ENCODE peak calls at places on chromosomes 12 and 14, in four cellular contexts. A is H7; D is AG08396; M is stimulated activated naive CD8-positive, alpha-beta T cell treated with anti-CD3 and anti-CD28 coated beads, Interleukin-15, Interleukin-2, amounts not matched to agents 100 U/mL and 50 U/mL, for 24 hours. B is an unnamed sample.

GRCh38 chr12:51692016-51692415 is 101.0 kb downstream of the SCN8A start:
- DNase-seq in M (no peak), D (no peak), A (no peak), B (no peak)

GRCh38 chr12:123900898-123901376 is 71.7 kb downstream of the CCDC92 start:
- DNase-seq in M (peak), D (no peak), A (peak), B (no peak)

GRCh38 chr14:53019391-53019790 is 68.5 kb upstream of the FERMT2 start:
- DNase-seq in M (no peak), A (no peak), D (peak), B (no peak)

GRCh38 chr14:100305446-100306255 is 593 bp downstream of the SLC25A29 start:
- DNase-seq in A (peak), D (peak), M (peak), B (no peak)

GRCh38 chr12:98172304-98172703 is 343.1 kb upstream of the TMPO start:
- DNase-seq in A (no peak), M (no peak), D (no peak), B (no peak)

GRCh38 chr12:24470050-24470449 is 478.9 kb downstream of the BCAT1 start:
- DNase-seq in A (no peak), M (no peak), D (peak), B (no peak)

GRCh38 chr14:50829472-50830043 is 1.4 kb downstream of the NIN start:
- DNase-seq in D (no peak), M (no peak), A (peak), B (no peak)

GRCh38 chr12:79778802-79779201 is 88.0 kb upstream of the PAWR start:
- DNase-seq in A (no peak), D (no peak), M (no peak), B (no peak)

GRCh38 chr14:61505815-61506809 is 184.7 kb downstream of the PRKCH start:
- DNase-seq in M (peak), A (no peak), D (no peak), B (no peak)

GRCh38 chr12:132429122-132429931 is 60.6 kb upstream of the FBRSL1 start:
- DNase-seq in M (no peak), D (no peak), A (peak), B (no peak)

GRCh38 chr14:29370024-29370423 is 557.6 kb downstream of the PRKD1 start:
- DNase-seq in D (no peak), M (no peak), A (no peak), B (no peak)

GRCh38 chr12:16588812-16589211 is 17.1 kb downstream of the LMO3 start:
- DNase-seq in D (no peak), M (no peak), A (no peak), B (no peak)

GRCh38 chr12:115223322-115223721 is 539.3 kb upstream of the TBX3 start:
- DNase-seq in A (no peak), M (no peak), D (peak), B (no peak)

GRCh38 chr14:100734031-100734990 is 7.6 kb downstream of the DLK1 start:
- DNase-seq in M (no peak), D (no peak), A (peak), B (peak)

GRCh38 chr12:46177842-46178608 is 90.8 kb downstream of the SLC38A1 start:
- DNase-seq in D (no peak), M (no peak), A (no peak), B (no peak)

GRCh38 chr12:68007023-68007422 is 17.8 kb downstream of the IFNG-AS1 start:
- DNase-seq in A (no peak), M (no peak), D (no peak), B (no peak)